ENCODE peak calls at places on chromosomes 6 and 20, in six cellular contexts. U is fibroblast of mammary gland, G is HEK293T, Z is AG10803, F is retina, E is EL. M is an unnamed sample.

GRCh38 chr20:17612287-17612974 is 42.6 kb downstream of the DSTN start:
- DNase-seq in U (peak), G (no peak), Z (peak), F (no peak), E (peak), M (no peak)

GRCh38 chr6:125804264-125804663 is 13.5 kb downstream of the NCOA7 start:
- DNase-seq in U (no peak), G (no peak), Z (no peak), F (no peak), E (no peak), M (no peak)

GRCh38 chr20:24867556-24867955 is 81.5 kb upstream of the CST7 start:
- DNase-seq in U (no peak), G (no peak), Z (no peak), F (no peak), E (no peak), M (no peak)

GRCh38 chr6:62775427-62776022 is 435.7 kb upstream of the FKBP1C start:
- DNase-seq in U (peak), G (no peak), Z (no peak), F (peak), E (no peak), M (no peak)

GRCh38 chr6:130760006-130760405 is 67.2 kb upstream of the SMLR1 start:
- DNase-seq in U (peak), G (peak), Z (peak), F (no peak), E (peak), M (peak)

GRCh38 chr6:139846538-139847321 is 472.3 kb upstream of the CITED2 start:
- DNase-seq in U (no peak), G (no peak), Z (no peak), F (no peak), E (no peak), M (no peak)

GRCh38 chr20:58424218-58424617 is 35.2 kb downstream of the VAPB start:
- DNase-seq in U (no peak), G (no peak), Z (no peak), F (no peak), E (no peak), M (no peak)

GRCh38 chr6:166304106-166304505 is 4.1 kb downstream of the PRR18 start:
- DNase-seq in U (no peak), G (no peak), Z (no peak), F (no peak), E (no peak), M (no peak)

GRCh38 chr6:13550656-13551055 is 23.7 kb upstream of the SIRT5 start:
- DNase-seq in U (no peak), G (no peak), Z (no peak), F (no peak), E (no peak), M (no peak)